ENCODE peak calls at places on chromosome 1, in six cellular contexts. H is naive thymus-derived CD4-positive, alpha-beta T cell; O is neuronal stem cell; I is tibial nerve; J is mucosa of descending colon; K is fibroblast of lung. P is an unnamed sample. For H3K4me1, the result is how much of the 10 kb centered on the place peaks cover.

GRCh38 chr1:205598841-205599666 is 32.8 kb downstream of the ELK4 start:
- DNase-seq in H (no peak), O (no peak), K (peak), J (peak), I (no peak), P (no peak)

GRCh38 chr1:109104364-109105151 is 9.4 kb upstream of the ELAPOR1 start:
- DNase-seq in H (no peak), J (no peak), O (no peak), I (no peak), K (no peak), P (no peak)

GRCh38 chr1:171754381-171754705 is 12.5 kb upstream of the VAMP4 start:
- DNase-seq in J (no peak), I (no peak), K (peak), H (no peak), O (no peak), P (no peak)

GRCh38 chr1:178388398-178389161 is 108.2 kb downstream of the CLEC20A start:
- DNase-seq in J (no peak), I (no peak), K (peak), O (no peak), H (no peak), P (no peak)

GRCh38 chr1:154863702-154864174 is 6.3 kb downstream of the KCNN3 start:
- DNase-seq in O (no peak), K (peak), I (no peak), J (peak), H (no peak), P (no peak)

GRCh38 chr1:7501259-7501560 is 269.9 kb upstream of the VAMP3 start:
- DNase-seq in J (no peak), K (peak), O (no peak), H (no peak), I (peak), P (no peak)

GRCh38 chr1:170665625-170666024 is 1.7 kb downstream of the PRRX1 start:
- DNase-seq in O (no peak), K (no peak), H (no peak), I (no peak), J (no peak), P (no peak)

GRCh38 chr1:62234709-62235108 is 40.1 kb downstream of the L1TD1 start:
- DNase-seq in J (no peak), H (no peak), I (no peak), K (no peak), O (no peak), P (no peak)

GRCh38 chr1:2444138-2444591 is 31.8 kb upstream of the PEX10 start:
- DNase-seq in I (no peak), H (no peak), K (no peak), O (no peak), J (no peak), P (no peak)

GRCh38 chr1:29514361-29515187 is 278.3 kb downstream of the PTPRU start:
- DNase-seq in J (no peak), I (no peak), H (no peak), K (no peak), O (no peak), P (no peak)

DNA sequence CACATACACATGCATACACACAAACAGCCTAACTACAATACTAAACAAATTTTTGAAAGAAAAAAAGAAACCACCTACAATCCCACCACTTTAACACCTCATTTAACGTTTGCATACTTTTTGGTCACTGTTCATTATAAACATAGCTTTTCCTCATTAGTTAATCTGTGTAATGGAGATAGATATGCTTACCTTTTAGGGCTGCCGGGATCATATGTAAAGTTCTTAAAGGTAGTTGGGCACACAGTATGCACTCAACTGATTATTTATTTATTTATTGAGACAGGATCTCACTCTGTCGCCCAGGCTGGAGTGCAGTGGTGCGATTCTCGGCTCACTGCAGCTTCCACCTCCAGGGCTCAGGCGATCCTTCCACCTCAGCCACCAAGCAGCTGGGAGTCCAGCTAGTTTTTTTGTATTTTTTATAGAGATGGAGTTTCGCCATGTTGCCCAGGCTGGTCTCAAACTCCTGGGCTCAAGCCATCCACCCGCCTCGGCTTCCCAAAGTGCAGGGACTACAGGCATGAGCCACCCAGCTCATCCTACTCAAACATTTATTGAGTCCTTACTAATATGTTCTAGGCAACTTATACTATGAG is 694 bp upstream of the BCL10 start:
- DNase-seq in J (peak), K (no peak), O (no peak), H (no peak), I (no peak), P (no peak)
- H3K4me3 ChIP-seq in J (peak), K (no peak), O (peak), H (peak), I (peak), P (peak)

DNA sequence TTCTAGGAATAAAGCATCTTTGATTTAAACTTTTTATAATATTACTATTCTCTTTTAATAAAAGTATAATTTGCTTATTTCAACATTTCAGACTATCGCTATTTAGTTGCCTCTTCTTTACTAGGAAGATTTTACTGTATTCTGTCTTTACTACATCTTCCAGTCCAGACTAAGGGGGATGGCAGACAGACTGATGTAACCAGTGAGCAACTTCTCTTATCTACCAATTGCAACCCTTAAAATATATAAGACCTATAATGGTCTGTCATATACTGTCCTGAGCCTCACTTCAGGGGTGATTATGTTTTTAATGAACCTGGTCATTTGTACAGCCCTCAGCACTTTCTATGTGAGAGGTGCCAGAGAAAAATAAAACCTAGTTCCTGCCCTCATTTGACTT is 87.0 kb downstream of the UBE2U start:
- DNase-seq in O (no peak), J (no peak), I (no peak), H (no peak), K (no peak), P (no peak)
- H3K4me1 ChIP-seq in O (under half), J (under half), I (under half), H (under half), K (under half), P (under half)

DNA sequence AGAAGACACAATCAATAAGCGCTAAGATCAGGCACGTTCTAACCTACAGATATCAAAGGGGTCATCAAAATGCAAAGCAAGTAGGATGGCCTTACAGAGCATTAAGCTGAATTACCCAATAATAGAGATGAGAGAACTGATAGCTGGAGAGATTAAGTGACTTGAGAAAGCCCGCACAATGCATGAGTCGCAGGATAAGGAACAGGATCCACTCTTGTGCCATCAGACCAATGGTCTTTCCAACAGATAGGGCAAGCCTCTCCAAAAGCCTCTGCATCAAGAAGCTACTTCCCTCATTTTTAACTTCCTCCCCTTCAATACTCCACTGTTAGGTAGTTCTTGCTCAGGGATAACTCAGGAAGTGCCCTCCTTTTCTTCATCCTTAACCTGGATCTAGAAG is 2.6 kb downstream of the CHML start:
- DNase-seq in I (no peak), O (no peak), H (no peak), J (no peak), K (peak), P (no peak)
- H3K4me3 ChIP-seq in I (no peak), O (no peak), H (no peak), J (no peak), K (peak), P (peak)

GRCh38 chr1:201713093-201713810 is 115.7 kb upstream of the IPO9 start:
- DNase-seq in K (peak), I (peak), H (no peak), O (no peak), J (peak), P (peak)

GRCh38 chr1:201715351-201715750 is 113.6 kb upstream of the IPO9 start:
- DNase-seq in I (no peak), J (no peak), O (no peak), K (no peak), H (no peak), P (no peak)

GRCh38 chr1:201716742-201717135 is 112.2 kb upstream of the IPO9 start:
- DNase-seq in J (no peak), I (no peak), K (no peak), O (no peak), H (no peak), P (no peak)

GRCh38 chr1:201715801-201716741 is 112.9 kb upstream of the IPO9 start:
- DNase-seq in H (no peak), J (no peak), O (no peak), K (no peak), I (no peak), P (no peak)

GRCh38 chr1:201714542-201715276 is 114.2 kb upstream of the IPO9 start:
- DNase-seq in H (no peak), I (peak), J (peak), K (peak), O (no peak), P (peak)
- H3K4me1 ChIP-seq in H (under half), I (under half), J (under half), K (half or more), O (under half), P (half or more)

GRCh38 chr1:212055333-212055732 is 19.8 kb downstream of the DTL start:
- DNase-seq in O (no peak), H (no peak), I (no peak), J (no peak), K (no peak), P (no peak)
- H3K4me3 ChIP-seq in O (no peak), H (no peak), I (no peak), J (no peak), K (no peak), P (no peak)

DNA sequence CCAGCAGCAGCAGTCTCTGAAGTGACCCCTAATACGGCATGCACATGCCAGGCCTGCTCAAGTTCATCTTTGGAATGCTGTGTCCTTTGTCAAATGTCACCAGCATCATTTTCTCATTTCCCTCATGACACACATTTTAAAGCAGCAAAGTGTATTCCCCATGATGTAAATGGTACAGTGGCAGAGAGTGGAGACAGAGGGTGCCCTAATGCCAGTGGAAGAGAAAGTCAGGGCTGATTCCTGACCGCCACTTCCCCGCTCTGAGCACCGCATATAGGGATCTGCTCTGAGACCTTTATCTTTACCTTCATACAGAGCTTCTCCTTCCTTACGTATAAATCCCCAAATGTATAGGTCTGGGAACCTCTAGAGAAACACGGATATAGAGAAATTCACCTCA is 222.3 kb upstream of the SGIP1 start:
- DNase-seq in J (no peak), O (no peak), H (no peak), I (no peak), K (no peak), P (no peak)
- H3K4me1 ChIP-seq in J (under half), O (under half), H (under half), I (under half), K (under half), P (under half)